ENCODE peak calls at places on chromosomes 5 and 9, in six cellular contexts. X is mucosa of gallbladder; T is AG08395; J is stimulated activated naive CD8-positive, alpha-beta T cell treated with anti-CD3 and anti-CD28 coated beads, Interleukin-15, amount 100 ng/mL, for 72 hours; Y is dorsolateral prefrontal cortex; V is cardiac fibroblast. M is an unnamed sample.

GRCh38 chr9:130150779-130151381 is 21.3 kb upstream of the NCS1 start:
- DNase-seq in X (no peak), T (no peak), J (no peak), Y (no peak), V (no peak), M (peak; percentile 45)

GRCh38 chr5:72246954-72247442 is 73.0 kb downstream of the MRPS27 start:
- DNase-seq in X (no peak), T (no peak), J (no peak), Y (no peak), V (peak; percentile 36), M (peak; percentile 43)

GRCh38 chr9:70593241-70593640 is 178.8 kb upstream of the KLF9 start:
- DNase-seq in X (no peak), T (no peak), J (no peak), Y (no peak), V (no peak), M (no peak)

GRCh38 chr9:112887377-112887776 is 3.3 kb downstream of the SLC46A2 start:
- DNase-seq in X (no peak), T (no peak), J (no peak), Y (no peak), V (no peak), M (no peak)

GRCh38 chr9:113899205-113899604 is 23.1 kb downstream of the ZNF618 start:
- DNase-seq in X (no peak), T (no peak), J (no peak), Y (no peak), V (no peak), M (no peak)

GRCh38 chr5:176365663-176366574 is 632 bp downstream of the ARL10 start:
- DNase-seq in X (peak; percentile 12), T (peak; percentile 90), J (peak; percentile 41), Y (peak; percentile 32), V (peak; percentile 50), M (peak; percentile 84)

GRCh38 chr9:91734371-91734981 is 215.6 kb downstream of the ROR2 start:
- DNase-seq in X (peak; percentile 54), T (peak; percentile 83), J (peak; percentile 42), Y (peak; percentile 67), V (peak; percentile 74), M (peak; percentile 79)

GRCh38 chr5:146703899-146704298 is 174.7 kb downstream of the PPP2R2B start:
- DNase-seq in X (no peak), T (no peak), J (no peak), Y (no peak), V (no peak), M (no peak)

GRCh38 chr5:150443242-150444075 is 6.1 kb downstream of the RPS14 start:
- DNase-seq in X (no peak), T (no peak), J (no peak), Y (no peak), V (no peak), M (peak; percentile 41)

GRCh38 chr9:116646661-116647514 is 40.2 kb upstream of the TRIM32 start:
- DNase-seq in X (peak; percentile 14), T (peak; percentile 54), J (no peak), Y (no peak), V (peak; percentile 81), M (peak; percentile 45)

GRCh38 chr9:134775552-134775951 is 105.1 kb upstream of the FCN2 start:
- DNase-seq in X (no peak), T (no peak), J (no peak), Y (no peak), V (peak; percentile 32), M (peak; percentile 39)

GRCh38 chr5:147234825-147235635 is at the start of gene STK32A:
- DNase-seq in X (peak; percentile 71), T (no peak), J (no peak), Y (peak; percentile 21), V (peak; percentile 20), M (peak; percentile 19)

GRCh38 chr5:54959673-54960418 is 25.5 kb downstream of the ESM1 start:
- DNase-seq in X (no peak), T (no peak), J (peak; percentile 41), Y (no peak), V (peak; percentile 18), M (no peak)

GRCh38 chr9:134029248-134030226 is 4.3 kb downstream of the BRD3OS start:
- DNase-seq in X (no peak), T (no peak), J (no peak), Y (no peak), V (no peak), M (no peak)

GRCh38 chr5:72465601-72466563 is 41.3 kb downstream of the ZNF366 start:
- DNase-seq in X (no peak), T (no peak), J (no peak), Y (no peak), V (no peak), M (peak; percentile 54)

GRCh38 chr5:149161026-149161687 is 19.9 kb downstream of the ABLIM3 start:
- DNase-seq in X (peak; percentile 35), T (no peak), J (no peak), Y (no peak), V (no peak), M (no peak)

GRCh38 chr5:1792842-1793266 is 6.8 kb downstream of the MRPL36 start:
- DNase-seq in X (peak; percentile 38), T (peak; percentile 35), J (peak; percentile 86), Y (no peak), V (peak; percentile 85), M (peak; percentile 88)

GRCh38 chr5:946720-947625 is 54.3 kb downstream of the TRIP13 start:
- DNase-seq in X (no peak), T (no peak), J (no peak), Y (no peak), V (no peak), M (no peak)

GRCh38 chr5:35656721-35657120 is 39.1 kb downstream of the SPEF2 start:
- DNase-seq in X (no peak), T (peak; percentile 40), J (no peak), Y (no peak), V (no peak), M (peak; percentile 59)

GRCh38 chr9:93427655-93428379 is 23.7 kb upstream of the FAM120A start:
- DNase-seq in X (no peak), T (no peak), J (no peak), Y (no peak), V (no peak), M (peak; percentile 5)

GRCh38 chr5:150485770-150486401 is 22.0 kb upstream of the NDST1 start:
- DNase-seq in X (no peak), T (peak; percentile 64), J (no peak), Y (peak; percentile 64), V (peak; percentile 66), M (peak; percentile 86)

GRCh38 chr5:119453045-119453383 is 717 bp downstream of the HSD17B4 start:
- DNase-seq in X (peak; percentile 31), T (peak; percentile 43), J (no peak), Y (no peak), V (peak; percentile 56), M (peak; percentile 50)

GRCh38 chr5:10192309-10192708 is 57.4 kb downstream of the ATPSCKMT start:
- DNase-seq in X (no peak), T (peak; percentile 87), J (no peak), Y (no peak), V (peak; percentile 11), M (peak; percentile 72)

GRCh38 chr9:83384214-83384613 is 154.0 kb downstream of the FRMD3 start:
- DNase-seq in X (no peak), T (no peak), J (no peak), Y (no peak), V (no peak), M (no peak)

GRCh38 chr9:93826905-93827544 is 128.1 kb downstream of the BARX1 start:
- DNase-seq in X (no peak), T (peak; percentile 0), J (no peak), Y (no peak), V (no peak), M (no peak)

GRCh38 chr9:135038826-135039225 is 48.6 kb upstream of the OLFM1 start:
- DNase-seq in X (no peak), T (no peak), J (no peak), Y (no peak), V (no peak), M (no peak)

GRCh38 chr5:2892601-2893000 is 141.1 kb upstream of the IRX2 start:
- DNase-seq in X (no peak), T (no peak), J (no peak), Y (no peak), V (no peak), M (no peak)

GRCh38 chr9:136058801-136059302 is 36.2 kb downstream of the NACC2 start:
- DNase-seq in X (no peak), T (no peak), J (no peak), Y (no peak), V (no peak), M (no peak)

GRCh38 chr5:41284938-41285337 is 71.6 kb upstream of the C6 start:
- DNase-seq in X (no peak), T (no peak), J (no peak), Y (no peak), V (no peak), M (no peak)